ENCODE peak calls at places on chromosomes 7 and 10, in ten cellular contexts. H is endothelial cell, U is left lung, O is GM20000, N is lower leg skin, I is transverse colon, Z is cardiac fibroblast, F is BJ, L is fibroblast of pulmonary artery, X is lower lobe of right lung. P is an unnamed sample.

GRCh38 chr10:84743483-84743882 is 415.1 kb downstream of the CCSER2 start:
- DNase-seq in H (no peak), U (no peak), O (no peak), N (no peak), I (no peak), Z (peak), F (no peak), L (peak), X (no peak), P (no peak)

GRCh38 chr10:88820990-88821389 is 18.5 kb downstream of the LIPM start:
- DNase-seq in H (no peak), U (no peak), O (no peak), N (no peak), I (no peak), Z (peak), F (peak), L (peak), X (no peak), P (no peak)

GRCh38 chr7:85773116-85773783 is 586.4 kb upstream of the SEMA3D start:
- DNase-seq in H (no peak), U (no peak), O (no peak), N (no peak), I (no peak), Z (peak), F (peak), L (peak), X (no peak), P (no peak)

GRCh38 chr10:101060036-101060950 is 1.5 kb upstream of the KAZALD1 start:
- DNase-seq in H (peak), U (peak), O (peak), N (peak), I (peak), Z (peak), F (no peak), L (peak), X (peak), P (peak)

GRCh38 chr7:43394441-43395130 is 188.3 kb upstream of the STK17A start:
- DNase-seq in H (no peak), U (no peak), O (no peak), N (no peak), I (no peak), Z (no peak), F (no peak), L (no peak), X (no peak), P (no peak)

GRCh38 chr10:120824864-120825263 is 26.3 kb upstream of the WDR11 start:
- DNase-seq in H (peak), U (peak), O (peak), N (no peak), I (peak), Z (peak), F (no peak), L (peak), X (no peak), P (no peak)

GRCh38 chr7:1668932-1669485 is 1.1 kb upstream of the ELFN1 start:
- DNase-seq in H (no peak), U (no peak), O (no peak), N (peak), I (no peak), Z (no peak), F (no peak), L (peak), X (peak), P (no peak)

GRCh38 chr10:76150139-76150885 is 718.9 kb downstream of the LRMDA start:
- DNase-seq in H (no peak), U (peak), O (no peak), N (no peak), I (no peak), Z (peak), F (no peak), L (peak), X (peak), P (peak)

GRCh38 chr7:130377178-130377577 is 3.1 kb upstream of the CPA1 start:
- DNase-seq in H (no peak), U (no peak), O (no peak), N (no peak), I (no peak), Z (no peak), F (no peak), L (no peak), X (no peak), P (no peak)

GRCh38 chr10:119863951-119864565 is 8.6 kb downstream of the MCMBP start:
- DNase-seq in H (no peak), U (no peak), O (no peak), N (no peak), I (no peak), Z (peak), F (no peak), L (no peak), X (no peak), P (no peak)

GRCh38 chr10:35335718-35336083 is 608 bp upstream of the CCNY start:
- DNase-seq in H (no peak), U (no peak), O (no peak), N (no peak), I (peak), Z (no peak), F (no peak), L (no peak), X (peak), P (no peak)

GRCh38 chr10:117626228-117626627 is 83.7 kb downstream of the EMX2 start:
- DNase-seq in H (no peak), U (no peak), O (no peak), N (peak), I (no peak), Z (no peak), F (no peak), L (no peak), X (no peak), P (no peak)

GRCh38 chr7:34080513-34080912 is 175.2 kb downstream of the BMPER start:
- DNase-seq in H (no peak), U (no peak), O (no peak), N (no peak), I (no peak), Z (peak), F (peak), L (no peak), X (no peak), P (no peak)

GRCh38 chr7:32161708-32162107 is 91.5 kb upstream of the PDE1C start:
- DNase-seq in H (no peak), U (no peak), O (no peak), N (no peak), I (no peak), Z (peak), F (peak), L (peak), X (no peak), P (no peak)

GRCh38 chr7:148335790-148336189 is 254.8 kb upstream of the C7orf33 start:
- DNase-seq in H (no peak), U (no peak), O (no peak), N (no peak), I (no peak), Z (no peak), F (no peak), L (no peak), X (no peak), P (no peak)

GRCh38 chr7:43758861-43759683 is 592 bp downstream of the BLVRA start:
- DNase-seq in H (peak), U (no peak), O (peak), N (peak), I (peak), Z (peak), F (no peak), L (peak), X (peak), P (peak)

GRCh38 chr7:78702770-78703169 is 750.7 kb downstream of the MAGI2 start:
- DNase-seq in H (no peak), U (no peak), O (no peak), N (no peak), I (no peak), Z (peak), F (peak), L (peak), X (no peak), P (no peak)

GRCh38 chr7:55569797-55570196 is 2.5 kb downstream of the VOPP1 start:
- DNase-seq in H (no peak), U (no peak), O (no peak), N (peak), I (no peak), Z (no peak), F (no peak), L (no peak), X (no peak), P (no peak)

GRCh38 chr7:8436965-8437364 is 3.6 kb downstream of the NXPH1 start:
- DNase-seq in H (peak), U (no peak), O (peak), N (no peak), I (peak), Z (peak), F (no peak), L (peak), X (no peak), P (peak)

GRCh38 chr10:76553700-76554470 is 1083.7 kb downstream of the KCNMA1 start:
- DNase-seq in H (no peak), U (no peak), O (no peak), N (no peak), I (no peak), Z (no peak), F (no peak), L (peak), X (no peak), P (no peak)

GRCh38 chr10:132011027-132011426 is 29.3 kb upstream of the BNIP3 start:
- DNase-seq in H (no peak), U (no peak), O (no peak), N (no peak), I (no peak), Z (peak), F (no peak), L (no peak), X (no peak), P (no peak)

GRCh38 chr7:55065511-55066229 is 46.9 kb downstream of the EGFR start:
- DNase-seq in H (no peak), U (no peak), O (no peak), N (no peak), I (no peak), Z (peak), F (no peak), L (peak), X (no peak), P (no peak)

DNA sequence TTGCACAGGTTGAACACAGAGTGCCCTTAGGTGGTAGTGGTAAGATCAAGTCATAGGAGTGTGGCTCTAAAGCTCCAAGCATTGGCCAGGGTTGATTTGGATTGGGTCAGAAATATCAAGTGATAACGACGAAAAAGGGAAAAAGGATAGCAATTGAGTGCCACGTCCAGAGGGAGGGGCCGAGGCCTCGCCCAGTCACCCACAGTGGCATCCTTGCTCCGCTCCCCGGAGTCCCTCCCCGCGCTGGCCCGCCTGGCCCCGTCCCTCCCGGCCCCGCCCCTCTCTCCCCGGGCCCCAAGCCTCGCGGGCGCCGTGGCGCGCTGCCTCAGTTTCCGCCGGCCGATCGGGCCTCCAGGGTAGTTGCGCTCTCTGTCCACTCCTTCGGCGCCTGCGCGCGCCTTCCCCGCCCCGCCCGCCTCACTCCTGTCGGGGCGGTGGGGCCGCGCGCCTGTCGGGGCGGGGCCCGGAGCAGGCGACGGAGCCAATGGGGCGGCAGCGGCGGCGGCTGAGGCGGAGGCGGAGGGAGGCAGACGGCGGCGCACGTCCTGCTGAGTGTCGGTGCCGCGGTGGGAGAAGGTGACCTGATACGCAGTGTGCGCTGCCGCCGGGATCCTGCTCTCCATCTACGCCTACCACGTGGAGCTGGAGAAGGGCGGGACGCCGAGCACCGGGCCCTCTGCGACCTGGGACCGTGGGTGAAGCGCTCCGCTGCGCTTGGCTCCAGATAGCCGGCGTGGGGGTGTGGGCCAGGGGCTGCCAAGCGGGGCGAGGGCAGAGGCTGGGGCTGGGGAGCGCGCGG is 209.1 kb upstream of the ZNF722 start:
- DNase-seq in H (no peak), U (no peak), O (peak), N (no peak), I (no peak), Z (no peak), F (no peak), L (no peak), X (no peak), P (no peak)
- TF ChIP-seq CTCF in H (no peak), U (no peak), O (no peak), N (no peak), I (no peak), Z (no peak), F (no peak), L (no peak), X (no peak), P (no peak)

GRCh38 chr7:151862606-151863381 is 14.1 kb downstream of the PRKAG2 start:
- DNase-seq in H (no peak), U (peak), O (no peak), N (no peak), I (no peak), Z (no peak), F (no peak), L (no peak), X (no peak), P (no peak)

GRCh38 chr7:151865070-151865670 is 11.7 kb downstream of the PRKAG2 start:
- DNase-seq in H (no peak), U (peak), O (no peak), N (no peak), I (no peak), Z (no peak), F (no peak), L (no peak), X (no peak), P (no peak)

GRCh38 chr7:151864081-151864480 is 12.8 kb downstream of the PRKAG2 start:
- DNase-seq in H (no peak), U (peak), O (no peak), N (no peak), I (no peak), Z (no peak), F (no peak), L (no peak), X (no peak), P (no peak)

GRCh38 chr7:151864561-151864960 is 12.4 kb downstream of the PRKAG2 start:
- DNase-seq in H (no peak), U (peak), O (no peak), N (no peak), I (no peak), Z (no peak), F (no peak), L (no peak), X (no peak), P (no peak)

GRCh38 chr7:151863386-151864079 is 13.4 kb downstream of the PRKAG2 start:
- DNase-seq in H (no peak), U (peak), O (no peak), N (no peak), I (no peak), Z (no peak), F (no peak), L (no peak), X (no peak), P (no peak)
- TF ChIP-seq CTCF in H (no peak), U (no peak), O (no peak), N (no peak), I (no peak), Z (no peak), F (no peak), L (no peak), X (no peak), P (no peak)

GRCh38 chr7:37349979-37350590 is 98.6 kb downstream of the ELMO1 start:
- DNase-seq in H (no peak), U (no peak), O (no peak), N (no peak), I (no peak), Z (no peak), F (no peak), L (no peak), X (no peak), P (no peak)
- TF ChIP-seq CTCF in H (no peak), U (no peak), O (no peak), N (no peak), I (no peak), Z (no peak), F (no peak), L (no peak), X (no peak), P (no peak)

GRCh38 chr7:18680576-18680975 is 185.0 kb downstream of the HDAC9 start:
- DNase-seq in H (no peak), U (no peak), O (no peak), N (no peak), I (no peak), Z (no peak), F (no peak), L (no peak), X (no peak), P (no peak)

GRCh38 chr7:18684899-18685298 is 189.3 kb downstream of the HDAC9 start:
- DNase-seq in H (no peak), U (no peak), O (no peak), N (no peak), I (no peak), Z (no peak), F (no peak), L (no peak), X (no peak), P (no peak)

GRCh38 chr7:18675579-18675978 is 180.0 kb downstream of the HDAC9 start:
- DNase-seq in H (no peak), U (no peak), O (no peak), N (no peak), I (no peak), Z (no peak), F (no peak), L (no peak), X (no peak), P (no peak)

DNA sequence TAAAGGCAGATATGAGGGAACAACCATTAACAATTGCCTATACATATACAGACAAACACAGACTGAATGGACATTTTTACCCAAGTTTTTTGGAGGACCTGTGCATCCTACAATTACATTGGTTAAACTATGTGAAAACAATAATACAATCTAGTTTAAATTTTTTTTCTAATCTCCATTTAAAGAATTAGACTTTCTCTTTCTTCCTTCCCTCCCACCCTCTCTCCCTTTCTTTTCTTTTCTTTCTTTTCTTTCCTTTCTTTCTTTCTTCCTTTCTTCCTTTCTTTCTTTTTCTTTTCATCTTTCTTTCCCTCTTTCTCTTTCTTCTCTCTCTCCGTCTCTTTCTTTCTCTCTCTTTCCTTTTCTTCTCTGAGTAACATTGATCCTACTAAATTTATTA is 183.7 kb downstream of the HDAC9 start:
- DNase-seq in H (no peak), U (no peak), O (no peak), N (no peak), I (no peak), Z (no peak), F (no peak), L (no peak), X (no peak), P (no peak)
- TF ChIP-seq CTCF in H (no peak), U (no peak), O (no peak), N (no peak), I (no peak), Z (no peak), F (no peak), L (no peak), X (no peak), P (no peak)

DNA sequence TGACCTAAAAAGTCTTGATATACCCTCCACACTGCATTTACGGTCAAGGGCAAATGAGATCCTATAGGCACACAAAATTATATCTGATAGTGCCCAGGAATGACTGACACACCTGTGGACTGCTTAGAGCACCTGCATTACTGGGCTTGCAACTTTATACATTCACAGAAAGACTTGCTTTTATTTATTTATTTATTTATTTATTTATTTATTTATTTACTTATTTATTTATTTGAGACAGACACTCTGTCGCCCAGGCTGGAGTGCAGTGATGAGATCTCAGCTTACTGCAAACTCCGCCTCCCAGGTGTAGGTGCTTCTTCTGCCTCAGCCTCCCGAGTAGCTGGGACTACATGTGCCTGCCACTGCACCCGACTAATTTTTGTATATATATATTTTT is 6.5 kb upstream of the IFT22 start:
- DNase-seq in H (no peak), U (no peak), O (no peak), N (no peak), I (no peak), Z (no peak), F (no peak), L (no peak), X (no peak), P (no peak)
- TF ChIP-seq CTCF in H (no peak), U (no peak), O (no peak), N (no peak), I (no peak), Z (no peak), F (no peak), L (no peak), X (no peak), P (no peak)

GRCh38 chr7:105815580-105815979 is 60.8 kb downstream of the ATXN7L1 start:
- DNase-seq in H (no peak), U (no peak), O (no peak), N (no peak), I (no peak), Z (peak), F (no peak), L (no peak), X (no peak), P (no peak)
- TF ChIP-seq CTCF in H (no peak), U (no peak), O (no peak), N (no peak), I (no peak), Z (no peak), F (no peak), L (no peak), X (no peak), P (no peak)

GRCh38 chr10:16436758-16437539 is at the start of gene PTER:
- DNase-seq in H (peak), U (peak), O (peak), N (peak), I (peak), Z (peak), F (peak), L (peak), X (peak), P (peak)
- TF ChIP-seq CTCF in H (no peak), U (no peak), O (no peak), N (no peak), I (no peak), Z (no peak), F (no peak), L (no peak), X (no peak), P (no peak)

GRCh38 chr10:124093076-124093773 is at the start of gene CHST15:
- DNase-seq in H (peak), U (peak), O (peak), N (peak), I (peak), Z (peak), F (no peak), L (peak), X (peak), P (no peak)

GRCh38 chr10:124091646-124092269 is 1.6 kb downstream of the CHST15 start:
- DNase-seq in H (peak), U (peak), O (peak), N (peak), I (peak), Z (peak), F (no peak), L (no peak), X (peak), P (no peak)

GRCh38 chr10:124094419-124094785 is 1.0 kb upstream of the CHST15 start:
- DNase-seq in H (no peak), U (no peak), O (no peak), N (no peak), I (peak), Z (no peak), F (no peak), L (no peak), X (no peak), P (no peak)

GRCh38 chr10:124090630-124091209 is 2.7 kb downstream of the CHST15 start:
- DNase-seq in H (no peak), U (peak), O (no peak), N (no peak), I (no peak), Z (no peak), F (no peak), L (no peak), X (peak), P (no peak)

GRCh38 chr10:124092270-124093075 is 925 bp downstream of the CHST15 start:
- DNase-seq in H (peak), U (peak), O (peak), N (peak), I (peak), Z (peak), F (no peak), L (no peak), X (peak), P (peak)
- TF ChIP-seq CTCF in H (no peak), U (no peak), O (peak), N (no peak), I (no peak), Z (no peak), F (peak), L (no peak), X (peak), P (peak)

DNA sequence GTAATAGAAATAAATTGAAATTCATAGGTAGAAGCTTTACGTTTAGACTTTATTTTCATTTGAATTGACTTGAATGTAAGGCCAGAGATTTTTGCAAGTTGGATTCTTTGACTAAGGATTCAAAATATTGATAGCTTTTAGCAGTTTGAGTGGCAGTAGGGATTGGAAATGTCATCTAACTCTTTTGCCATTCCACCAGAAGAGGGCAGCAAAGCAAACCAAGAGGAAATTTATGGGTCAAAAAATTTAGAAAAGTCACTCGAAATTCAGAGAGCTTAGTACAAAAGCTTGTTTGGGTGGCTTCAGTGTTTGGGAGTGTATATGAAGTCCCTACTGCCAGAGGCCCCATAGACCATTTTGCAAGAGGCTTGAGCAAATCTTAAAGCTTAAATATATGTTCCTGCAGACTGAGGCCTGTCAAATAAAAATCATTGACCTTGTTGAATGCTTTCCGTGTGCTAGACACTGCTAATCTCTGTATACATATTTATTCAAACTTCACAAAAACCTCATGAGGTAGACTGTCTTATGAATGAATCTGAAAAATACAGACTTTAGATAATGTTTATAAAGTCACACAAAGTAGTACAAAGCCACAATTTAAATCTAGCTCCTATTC is 44.6 kb upstream of the RSBN1L start:
- DNase-seq in H (peak), U (no peak), O (peak), N (no peak), I (no peak), Z (peak), F (no peak), L (peak), X (no peak), P (no peak)
- TF ChIP-seq CTCF in H (peak), U (peak), O (peak), N (no peak), I (peak), Z (peak), F (peak), L (peak), X (peak), P (peak)

P was measured in type B pancreatic cell.